ENCODE peak calls at places on chromosomes 13 and 19, in ten cellular contexts. R is astrocyte, A is upper lobe of right lung, U is GM23338, E is body of pancreas, Q is lung, K is dorsolateral prefrontal cortex, M is colonic mucosa, N is thoracic aorta, B is left ventricle myocardium inferior. O is an unnamed sample. For H3K27me3, the result is how much of the 10 kb centered on the place peaks cover.

GRCh38 chr13:94020833-94021232 is 458.6 kb downstream of the DCT start:
- DNase-seq in U (no peak), R (peak), A (no peak), B (no peak), Q (no peak), N (no peak), E (no peak), M (no peak), K (no peak), O (no peak)

GRCh38 chr19:30447276-30447870 is 75.2 kb downstream of the ZNF536 start:
- DNase-seq in N (no peak), B (no peak), A (no peak), E (no peak), Q (no peak), M (no peak), K (no peak), R (peak), U (no peak), O (no peak)

GRCh38 chr19:33286899-33287298 is 15.4 kb downstream of the CEBPA start:
- DNase-seq in N (no peak), M (no peak), A (no peak), R (no peak), Q (no peak), K (no peak), U (no peak), B (no peak), E (no peak), O (no peak)

GRCh38 chr19:48752511-48753365 is at the start of gene FUT1:
- DNase-seq in E (peak), B (peak), A (peak), R (no peak), U (peak), K (peak), M (peak), Q (peak), N (no peak), O (no peak)

GRCh38 chr19:3056454-3057016 is 5.8 kb downstream of the TLE5 start:
- DNase-seq in M (no peak), B (no peak), K (no peak), N (no peak), R (no peak), Q (no peak), U (no peak), E (no peak), A (no peak), O (no peak)

GRCh38 chr13:42218576-42218975 is 53.4 kb upstream of the AKAP11 start:
- DNase-seq in E (no peak), R (no peak), U (no peak), M (no peak), B (no peak), K (peak), A (no peak), N (no peak), Q (no peak), O (no peak)

GRCh38 chr13:18952225-18953016 is 229.2 kb downstream of the TUBA3C start:
- DNase-seq in A (peak), E (no peak), B (no peak), M (no peak), R (no peak), U (no peak), N (no peak), K (no peak), Q (no peak), O (no peak)

GRCh38 chr13:32039056-32039455 is 7.5 kb downstream of the FRY start:
- DNase-seq in B (no peak), N (no peak), A (no peak), R (no peak), M (no peak), U (no peak), Q (no peak), E (no peak), K (no peak), O (no peak)

GRCh38 chr13:109256866-109257760 is 529.3 kb downstream of the IRS2 start:
- DNase-seq in B (no peak), A (no peak), K (no peak), N (no peak), E (peak), U (peak), R (peak), Q (peak), M (no peak), O (no peak)

GRCh38 chr19:29918891-29919290 is 23.1 kb upstream of the URI1 start:
- DNase-seq in B (no peak), A (no peak), M (no peak), N (no peak), Q (no peak), K (no peak), U (no peak), E (no peak), R (no peak), O (no peak)

GRCh38 chr19:46863818-46864629 is 3.2 kb downstream of the ARHGAP35 start:
- DNase-seq in E (peak), U (peak), R (peak), B (no peak), K (no peak), Q (peak), N (no peak), M (no peak), A (peak), O (no peak)

GRCh38 chr19:42242071-42242511 is 311 bp downstream of the GSK3A start:
- DNase-seq in B (no peak), E (no peak), Q (no peak), M (peak), U (no peak), R (no peak), K (no peak), A (no peak), N (no peak), O (no peak)

DNA sequence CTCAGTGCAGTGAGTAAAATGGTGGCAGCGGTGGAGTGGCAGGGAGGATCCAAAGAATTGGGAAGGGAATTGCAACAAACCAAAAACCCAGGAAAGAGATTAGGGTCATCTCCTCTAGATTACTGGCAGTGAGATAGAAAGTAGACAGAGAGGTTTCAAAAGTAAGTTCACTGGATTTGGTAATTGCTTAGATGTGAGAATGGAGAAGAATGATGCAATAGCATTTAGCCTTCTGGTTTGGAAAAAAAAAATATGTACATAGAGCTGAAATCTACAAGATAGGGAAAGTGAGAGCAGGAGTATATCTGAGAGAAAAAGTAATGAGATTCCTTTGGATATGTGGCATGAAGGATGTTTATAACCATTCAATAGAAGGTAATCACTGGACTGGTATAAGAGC is 482.6 kb upstream of the GPC6 start:
- DNase-seq in N (no peak), E (no peak), A (no peak), B (no peak), M (no peak), K (no peak), R (no peak), U (no peak), Q (no peak), O (no peak)
- TF ChIP-seq CTCF in N (no peak), E (no peak), A (no peak), B (no peak), M (no peak), K (no peak), R (no peak), U (no peak), Q (no peak), O (no peak)

DNA sequence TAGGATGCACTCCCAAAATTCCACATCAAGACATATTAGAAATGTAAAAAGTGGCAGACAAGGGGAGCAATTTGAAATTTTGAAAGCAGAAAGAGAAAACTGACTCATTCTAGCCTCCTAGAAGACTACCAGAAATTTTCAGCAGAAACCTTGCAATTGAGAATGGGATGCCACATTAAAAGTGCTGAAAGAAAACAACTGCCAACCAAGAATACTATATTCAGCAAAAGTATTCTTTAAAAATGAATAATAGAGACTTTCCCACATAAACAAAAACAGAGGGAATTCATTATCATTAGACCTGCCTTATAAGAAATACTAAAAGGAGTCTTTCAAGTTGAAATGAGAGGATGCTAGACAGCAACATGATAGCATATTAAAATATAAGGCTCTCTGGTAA is 78.3 kb upstream of the HTR2A start:
- DNase-seq in N (no peak), R (no peak), B (no peak), Q (no peak), K (no peak), A (no peak), U (no peak), E (no peak), M (no peak), O (no peak)
- H3K27ac ChIP-seq in N (no peak), R (no peak), B (no peak), Q (no peak), K (no peak), A (no peak), U (no peak), E (no peak), M (no peak), O (no peak)

DNA sequence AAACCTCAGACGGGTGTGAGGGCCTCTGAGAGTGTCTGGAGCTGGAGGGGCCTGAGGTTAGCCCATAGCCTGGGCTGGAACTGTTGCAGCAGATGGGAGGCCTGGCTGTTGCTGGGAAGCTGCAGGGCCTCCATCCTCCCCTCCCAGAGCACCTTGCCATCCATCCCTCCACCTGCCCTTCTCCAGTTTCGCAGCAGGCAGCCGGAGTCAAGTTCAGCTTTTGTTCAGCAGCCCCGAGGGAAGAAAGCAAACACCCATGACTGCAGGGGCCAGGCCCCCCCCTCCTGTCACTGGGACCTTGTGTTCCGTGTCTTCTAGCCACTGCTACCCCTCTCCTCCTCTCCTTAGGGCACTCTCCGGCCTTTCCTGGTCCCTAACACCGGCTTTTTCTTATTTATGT is 8.6 kb downstream of the ANKRD24 start:
- DNase-seq in K (no peak), N (no peak), B (no peak), Q (no peak), U (no peak), E (no peak), M (no peak), R (no peak), A (no peak), O (no peak)
- H3K27me3 ChIP-seq in K (under half), N (under half), B (half or more), Q (under half), U (under half), E (under half), M (under half), R (under half), A (under half), O (under half)

GRCh38 chr13:21556051-21556450 is 47.9 kb downstream of the MICU2 start:
- DNase-seq in B (no peak), A (no peak), U (no peak), E (no peak), K (no peak), R (no peak), M (no peak), Q (no peak), N (no peak), O (no peak)

DNA sequence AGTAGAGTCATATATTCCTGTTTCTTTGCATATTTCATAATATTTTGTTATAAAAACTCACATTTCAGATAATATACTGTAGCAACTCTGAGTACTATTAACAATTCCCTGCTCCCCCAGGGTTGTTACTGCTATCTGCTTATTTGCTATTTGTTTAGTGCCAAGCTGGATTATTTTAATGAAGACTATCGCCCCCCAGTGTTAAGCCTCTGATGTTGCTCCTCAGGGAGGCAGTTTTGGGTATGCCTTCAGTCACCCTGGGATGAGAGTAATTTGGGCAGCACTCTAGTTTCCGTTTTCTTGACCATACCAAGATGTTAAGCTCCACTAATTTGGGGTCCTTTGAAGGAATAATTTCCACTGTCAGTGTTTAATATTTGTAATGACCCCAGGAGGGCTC is 46.0 kb downstream of the MICU2 start:
- DNase-seq in N (no peak), A (no peak), R (no peak), U (peak), B (no peak), M (no peak), E (no peak), Q (no peak), K (no peak), O (no peak)
- TF ChIP-seq CTCF in N (no peak), A (peak), R (peak), U (peak), B (peak), M (no peak), E (no peak), Q (no peak), K (no peak), O (peak)

DNA sequence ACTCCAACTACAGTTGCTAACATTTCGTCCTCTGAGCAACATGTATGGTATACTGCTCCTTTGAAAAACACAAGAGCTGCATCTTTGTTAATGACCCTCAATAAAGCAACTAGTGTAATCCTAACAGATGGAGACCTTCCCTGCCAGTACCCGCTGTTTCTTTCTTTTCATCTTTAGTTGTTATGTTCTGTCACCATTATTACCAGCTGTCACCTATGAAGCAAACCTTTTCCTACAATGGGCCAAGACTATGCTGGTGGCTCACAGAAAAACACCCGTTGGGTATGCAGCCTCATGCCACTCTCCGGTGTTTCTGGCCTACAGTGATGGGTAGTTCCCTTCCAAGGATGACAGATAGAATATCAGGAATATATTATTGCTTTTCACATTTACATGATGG is 29.7 kb upstream of the CYSLTR2 start:
- DNase-seq in B (no peak), K (peak), E (no peak), N (no peak), M (no peak), U (no peak), R (no peak), A (no peak), Q (no peak), O (no peak)
- H3K27ac ChIP-seq in B (peak), K (no peak), E (no peak), N (no peak), M (no peak), U (no peak), R (no peak), A (no peak), Q (no peak), O (no peak)

DNA sequence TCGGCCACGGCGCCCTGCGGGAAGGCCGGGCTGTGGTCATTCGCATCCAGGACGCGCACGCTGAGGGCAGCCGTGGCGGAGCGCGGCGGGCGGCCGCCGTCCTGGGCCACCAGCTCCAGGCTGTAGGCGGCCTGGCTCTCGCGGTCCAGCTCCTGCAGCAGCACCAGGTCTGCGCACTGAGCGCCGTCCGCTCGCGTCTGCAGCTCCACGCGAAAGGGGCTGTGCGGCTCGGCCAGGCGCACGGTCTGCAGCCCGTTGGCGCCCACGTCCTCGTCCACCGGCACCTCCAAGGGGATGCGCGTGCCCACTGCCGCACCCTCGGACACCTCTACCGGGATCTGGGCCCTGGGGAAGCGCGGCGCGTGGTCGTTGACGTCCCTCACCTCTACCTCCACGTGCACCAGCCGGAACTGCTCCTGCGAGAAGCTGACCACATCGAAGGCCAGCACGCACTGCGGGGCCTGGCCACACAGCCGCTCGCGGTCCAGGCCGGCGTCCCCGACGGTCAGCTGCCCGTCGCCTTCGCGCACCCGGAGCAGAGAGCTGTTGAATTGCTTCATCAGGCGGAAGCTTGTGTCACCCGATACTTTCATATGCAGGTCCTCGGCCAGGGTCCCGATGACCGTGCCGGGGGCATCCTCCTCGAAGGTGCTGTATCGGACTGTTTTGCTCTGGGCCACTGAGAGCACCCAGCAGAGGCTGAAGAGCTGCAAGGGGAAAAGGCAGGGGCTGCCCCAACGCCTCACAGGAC is 583 bp downstream of the PCDH8 start:
- DNase-seq in B (no peak), K (no peak), E (no peak), A (no peak), U (peak), N (no peak), M (no peak), Q (no peak), R (no peak), O (no peak)
- H3K27me3 ChIP-seq in B (half or more), K (half or more), E (under half), A (half or more), U (half or more), N (under half), M (half or more), Q (under half), R (half or more), O (half or more)

GRCh38 chr13:107244241-107244640 is 676.3 kb upstream of the ARGLU1 start:
- DNase-seq in N (no peak), U (no peak), Q (no peak), B (no peak), K (no peak), M (no peak), E (no peak), R (no peak), A (no peak), O (no peak)
- TF ChIP-seq CTCF in N (no peak), U (no peak), Q (no peak), B (no peak), K (no peak), M (no peak), E (no peak), R (no peak), A (no peak), O (no peak)

DNA sequence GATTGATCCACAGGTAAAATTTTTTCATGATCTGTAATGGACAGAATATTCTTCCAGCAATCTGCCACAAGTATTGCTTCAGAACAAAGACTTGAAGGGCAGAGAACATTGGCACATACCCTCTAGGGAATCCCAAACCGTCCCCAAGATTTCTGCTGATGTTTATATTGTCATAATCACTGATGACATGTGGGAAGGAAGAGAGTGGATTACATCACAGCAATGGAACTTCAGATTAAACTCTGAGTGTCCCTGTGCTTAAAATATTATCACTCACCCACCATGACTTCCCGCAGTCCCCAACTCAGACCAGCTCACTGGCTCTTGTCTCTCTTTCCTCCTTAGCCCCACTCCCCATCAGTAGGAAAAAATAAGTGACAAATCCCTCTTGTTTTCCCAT is 8.5 kb upstream of the TPT1 start:
- DNase-seq in Q (no peak), A (no peak), M (no peak), B (no peak), U (no peak), E (no peak), K (no peak), N (no peak), R (no peak), O (no peak)
- H3K27ac ChIP-seq in Q (no peak), A (no peak), M (no peak), B (peak), U (no peak), E (no peak), K (no peak), N (no peak), R (no peak), O (no peak)

O was measured in CD4-positive, alpha-beta T cell.